ENCODE peak calls at places on chromosomes 1 and 21, in five cellular contexts. One of them, this sample, is unnamed.

GRCh38 chr1:184610872-184611614 is 143.6 kb downstream of the EDEM3 start:
- DNase-seq in HAP-1: no peak
- DNase-seq in breast epithelium: no peak
- DNase-seq in AG10803: no peak
- DNase-seq in neural progenitor cell: peak
- DNase-seq in this sample: no peak

GRCh38 chr1:230517786-230518185 is 91.7 kb upstream of the PGBD5 start:
- DNase-seq in HAP-1: no peak
- DNase-seq in breast epithelium: no peak
- DNase-seq in AG10803: no peak
- DNase-seq in neural progenitor cell: peak
- DNase-seq in this sample: no peak

GRCh38 chr1:44786841-44787426 is 1.0 kb downstream of the BEST4 start:
- DNase-seq in HAP-1: no peak
- DNase-seq in breast epithelium: no peak
- DNase-seq in AG10803: no peak
- DNase-seq in neural progenitor cell: no peak
- DNase-seq in this sample: no peak

GRCh38 chr1:234102591-234102990 is 198.1 kb downstream of the SLC35F3 start:
- DNase-seq in HAP-1: no peak
- DNase-seq in breast epithelium: no peak
- DNase-seq in AG10803: peak
- DNase-seq in neural progenitor cell: no peak
- DNase-seq in this sample: peak

GRCh38 chr1:174999926-175000696 is at the start of gene CACYBP:
- DNase-seq in HAP-1: no peak
- DNase-seq in breast epithelium: peak
- DNase-seq in AG10803: peak
- DNase-seq in neural progenitor cell: no peak
- DNase-seq in this sample: peak

GRCh38 chr1:53690411-53690810 is 48.6 kb downstream of the GLIS1 start:
- DNase-seq in HAP-1: no peak
- DNase-seq in breast epithelium: no peak
- DNase-seq in AG10803: no peak
- DNase-seq in neural progenitor cell: no peak
- DNase-seq in this sample: no peak

GRCh38 chr1:193448682-193449461 is 262.5 kb upstream of the B3GALT2 start:
- DNase-seq in HAP-1: no peak
- DNase-seq in breast epithelium: no peak
- DNase-seq in AG10803: no peak
- DNase-seq in neural progenitor cell: no peak
- DNase-seq in this sample: no peak

GRCh38 chr1:40980453-40981121 is 1.1 kb downstream of the CTPS1 start:
- DNase-seq in HAP-1: peak
- DNase-seq in breast epithelium: no peak
- DNase-seq in AG10803: no peak
- DNase-seq in neural progenitor cell: peak
- DNase-seq in this sample: peak

GRCh38 chr1:86741947-86742572 is 37.7 kb downstream of the SH3GLB1 start:
- DNase-seq in HAP-1: peak
- DNase-seq in breast epithelium: no peak
- DNase-seq in AG10803: peak
- DNase-seq in neural progenitor cell: peak
- DNase-seq in this sample: no peak

GRCh38 chr1:180188103-180188506 is 33.4 kb downstream of the QSOX1 start:
- DNase-seq in HAP-1: peak
- DNase-seq in breast epithelium: no peak
- DNase-seq in AG10803: peak
- DNase-seq in neural progenitor cell: peak
- DNase-seq in this sample: no peak

GRCh38 chr1:110393286-110393685 is 2.5 kb upstream of the SLC16A4 start:
- DNase-seq in HAP-1: no peak
- DNase-seq in breast epithelium: no peak
- DNase-seq in AG10803: no peak
- DNase-seq in neural progenitor cell: no peak
- DNase-seq in this sample: no peak

GRCh38 chr21:45846373-45847160 is 135.0 kb upstream of the COL6A1 start:
- DNase-seq in HAP-1: peak
- DNase-seq in breast epithelium: peak
- DNase-seq in AG10803: peak
- DNase-seq in neural progenitor cell: no peak
- DNase-seq in this sample: no peak

GRCh38 chr1:55073187-55073916 is 34.0 kb downstream of the PCSK9 start:
- DNase-seq in HAP-1: no peak
- DNase-seq in breast epithelium: no peak
- DNase-seq in AG10803: no peak
- DNase-seq in neural progenitor cell: no peak
- DNase-seq in this sample: no peak

GRCh38 chr1:214352838-214353237 is 71.9 kb downstream of the SMYD2 start:
- DNase-seq in HAP-1: no peak
- DNase-seq in breast epithelium: no peak
- DNase-seq in AG10803: no peak
- DNase-seq in neural progenitor cell: no peak
- DNase-seq in this sample: no peak

GRCh38 chr1:3783651-3784474 is 11.3 kb downstream of the SMIM1 start:
- DNase-seq in HAP-1: no peak
- DNase-seq in breast epithelium: peak
- DNase-seq in AG10803: no peak
- DNase-seq in neural progenitor cell: no peak
- DNase-seq in this sample: no peak

GRCh38 chr1:234230414-234230862 is 142.8 kb upstream of the COA6 start:
- DNase-seq in HAP-1: no peak
- DNase-seq in breast epithelium: no peak
- DNase-seq in AG10803: no peak
- DNase-seq in neural progenitor cell: no peak
- DNase-seq in this sample: peak

GRCh38 chr1:183090386-183091006 is 67.3 kb downstream of the LAMC1 start:
- DNase-seq in HAP-1: no peak
- DNase-seq in breast epithelium: no peak
- DNase-seq in AG10803: peak
- DNase-seq in neural progenitor cell: no peak
- DNase-seq in this sample: no peak

GRCh38 chr1:230073371-230074035 is 6.5 kb downstream of the GALNT2 start:
- DNase-seq in HAP-1: no peak
- DNase-seq in breast epithelium: no peak
- DNase-seq in AG10803: peak
- DNase-seq in neural progenitor cell: no peak
- DNase-seq in this sample: no peak

GRCh38 chr1:12616709-12617373 is 1.2 kb downstream of the DHRS3 start:
- DNase-seq in HAP-1: peak
- DNase-seq in breast epithelium: no peak
- DNase-seq in AG10803: no peak
- DNase-seq in neural progenitor cell: peak
- DNase-seq in this sample: no peak

GRCh38 chr1:31809698-31810097 is 6.1 kb downstream of the SPOCD1 start:
- DNase-seq in HAP-1: no peak
- DNase-seq in breast epithelium: no peak
- DNase-seq in AG10803: no peak
- DNase-seq in neural progenitor cell: no peak
- DNase-seq in this sample: no peak

GRCh38 chr1:51969038-51969705 is 21.3 kb downstream of the RAB3B start:
- DNase-seq in HAP-1: no peak
- DNase-seq in breast epithelium: no peak
- DNase-seq in AG10803: peak
- DNase-seq in neural progenitor cell: no peak
- DNase-seq in this sample: no peak

GRCh38 chr1:112818990-112819689 is 104.0 kb upstream of the PPM1J start:
- DNase-seq in HAP-1: peak
- DNase-seq in breast epithelium: no peak
- DNase-seq in AG10803: peak
- DNase-seq in neural progenitor cell: no peak
- DNase-seq in this sample: no peak

GRCh38 chr1:170735366-170736263 is 71.7 kb downstream of the PRRX1 start:
- DNase-seq in HAP-1: no peak
- DNase-seq in breast epithelium: no peak
- DNase-seq in AG10803: peak
- DNase-seq in neural progenitor cell: no peak
- DNase-seq in this sample: no peak

GRCh38 chr1:27071049-27071416 is 58.4 kb upstream of the TENT5B start:
- DNase-seq in HAP-1: no peak
- DNase-seq in breast epithelium: peak
- DNase-seq in AG10803: peak
- DNase-seq in neural progenitor cell: peak
- DNase-seq in this sample: no peak

GRCh38 chr1:16046865-16047264 is 3.3 kb downstream of the CLCNKB start:
- DNase-seq in HAP-1: no peak
- DNase-seq in breast epithelium: no peak
- DNase-seq in AG10803: peak
- DNase-seq in neural progenitor cell: peak
- DNase-seq in this sample: no peak

GRCh38 chr1:93546162-93546863 is 98.4 kb downstream of the FNBP1L start:
- DNase-seq in HAP-1: no peak
- DNase-seq in breast epithelium: no peak
- DNase-seq in AG10803: no peak
- DNase-seq in neural progenitor cell: no peak
- DNase-seq in this sample: no peak

GRCh38 chr1:33098371-33098770 is 17.4 kb downstream of the AZIN2 start:
- DNase-seq in HAP-1: no peak
- DNase-seq in breast epithelium: no peak
- DNase-seq in AG10803: peak
- DNase-seq in neural progenitor cell: no peak
- DNase-seq in this sample: peak

GRCh38 chr1:7493711-7494110 is 277.4 kb upstream of the VAMP3 start:
- DNase-seq in HAP-1: no peak
- DNase-seq in breast epithelium: no peak
- DNase-seq in AG10803: no peak
- DNase-seq in neural progenitor cell: no peak
- DNase-seq in this sample: no peak

GRCh38 chr1:230868736-230869385 is 540 bp upstream of the C1orf198 start:
- DNase-seq in HAP-1: peak
- DNase-seq in breast epithelium: peak
- DNase-seq in AG10803: no peak
- DNase-seq in neural progenitor cell: peak
- DNase-seq in this sample: peak

GRCh38 chr1:8903410-8903809 is 24.9 kb upstream of the ENO1 start:
- DNase-seq in HAP-1: no peak
- DNase-seq in breast epithelium: no peak
- DNase-seq in AG10803: peak
- DNase-seq in neural progenitor cell: no peak
- DNase-seq in this sample: no peak

GRCh38 chr1:42427240-42427639 is 28.6 kb downstream of the ZMYND12 start:
- DNase-seq in HAP-1: no peak
- DNase-seq in breast epithelium: no peak
- DNase-seq in AG10803: no peak
- DNase-seq in neural progenitor cell: no peak
- DNase-seq in this sample: no peak

GRCh38 chr1:220682901-220683576 is 7.1 kb upstream of the C1orf115 start:
- DNase-seq in HAP-1: no peak
- DNase-seq in breast epithelium: no peak
- DNase-seq in AG10803: no peak
- DNase-seq in neural progenitor cell: no peak
- DNase-seq in this sample: no peak

GRCh38 chr21:42169758-42170157 is 49.2 kb upstream of the ABCG1 start:
- DNase-seq in HAP-1: no peak
- DNase-seq in breast epithelium: no peak
- DNase-seq in AG10803: no peak
- DNase-seq in neural progenitor cell: no peak
- DNase-seq in this sample: no peak

GRCh38 chr1:64487061-64487460 is 17.1 kb downstream of the CACHD1 start:
- DNase-seq in HAP-1: no peak
- DNase-seq in breast epithelium: no peak
- DNase-seq in AG10803: no peak
- DNase-seq in neural progenitor cell: no peak
- DNase-seq in this sample: no peak

GRCh38 chr1:83029050-83029449 is 969.9 kb downstream of the TTLL7 start:
- DNase-seq in HAP-1: no peak
- DNase-seq in breast epithelium: no peak
- DNase-seq in AG10803: no peak
- DNase-seq in neural progenitor cell: peak
- DNase-seq in this sample: no peak

GRCh38 chr1:12615916-12616708 is 1.9 kb downstream of the DHRS3 start:
- DNase-seq in HAP-1: peak
- DNase-seq in breast epithelium: no peak
- DNase-seq in AG10803: peak
- DNase-seq in neural progenitor cell: peak
- DNase-seq in this sample: no peak

GRCh38 chr1:64516803-64517568 is 47.1 kb downstream of the CACHD1 start:
- DNase-seq in HAP-1: peak
- DNase-seq in breast epithelium: no peak
- DNase-seq in AG10803: peak
- DNase-seq in neural progenitor cell: no peak
- DNase-seq in this sample: no peak

GRCh38 chr21:10521091-10521598 is at the start of gene TPTE:
- DNase-seq in HAP-1: no peak
- DNase-seq in breast epithelium: no peak
- DNase-seq in AG10803: no peak
- DNase-seq in neural progenitor cell: no peak
- DNase-seq in this sample: no peak

GRCh38 chr1:51214615-51215131 is 21.4 kb upstream of the RNF11 start:
- DNase-seq in HAP-1: no peak
- DNase-seq in breast epithelium: no peak
- DNase-seq in AG10803: peak
- DNase-seq in neural progenitor cell: no peak
- DNase-seq in this sample: peak

GRCh38 chr1:2315711-2316450 is 75.5 kb downstream of the MORN1 start:
- DNase-seq in HAP-1: no peak
- DNase-seq in breast epithelium: no peak
- DNase-seq in AG10803: no peak
- DNase-seq in neural progenitor cell: no peak
- DNase-seq in this sample: no peak
- H3K4me3 ChIP-seq in HAP-1: no peak
- H3K4me3 ChIP-seq in breast epithelium: no peak
- H3K4me3 ChIP-seq in AG10803: no peak
- H3K4me3 ChIP-seq in neural progenitor cell: no peak
- H3K4me3 ChIP-seq in this sample: peak

GRCh38 chr1:24102966-24103365 is 9.0 kb downstream of the MYOM3 start:
- DNase-seq in HAP-1: no peak
- DNase-seq in breast epithelium: peak
- DNase-seq in AG10803: peak
- DNase-seq in neural progenitor cell: no peak
- DNase-seq in this sample: no peak
- H3K4me3 ChIP-seq in HAP-1: no peak
- H3K4me3 ChIP-seq in breast epithelium: no peak
- H3K4me3 ChIP-seq in AG10803: no peak
- H3K4me3 ChIP-seq in neural progenitor cell: no peak
- H3K4me3 ChIP-seq in this sample: no peak

GRCh38 chr1:159261311-159261710 is 40.8 kb upstream of the FCER1A start:
- DNase-seq in HAP-1: no peak
- DNase-seq in breast epithelium: no peak
- DNase-seq in AG10803: no peak
- DNase-seq in neural progenitor cell: no peak
- DNase-seq in this sample: no peak
- H3K4me3 ChIP-seq in HAP-1: no peak
- H3K4me3 ChIP-seq in breast epithelium: no peak
- H3K4me3 ChIP-seq in AG10803: no peak
- H3K4me3 ChIP-seq in neural progenitor cell: no peak
- H3K4me3 ChIP-seq in this sample: no peak

GRCh38 chr1:118989878-118990378 is 1.8 kb upstream of the TBX15 start:
- DNase-seq in HAP-1: no peak
- DNase-seq in breast epithelium: no peak
- DNase-seq in AG10803: peak
- DNase-seq in neural progenitor cell: peak
- DNase-seq in this sample: no peak
- H3K4me3 ChIP-seq in HAP-1: no peak
- H3K4me3 ChIP-seq in breast epithelium: peak
- H3K4me3 ChIP-seq in AG10803: peak
- H3K4me3 ChIP-seq in neural progenitor cell: peak
- H3K4me3 ChIP-seq in this sample: no peak